ENCODE peak calls at places on chromosomes 3 and 15, in ten cellular contexts. P is transverse colon, C is right lobe of liver, M is spleen, B is HepG2, V is K562, N is tibial nerve, G is stomach, E is esophagus squamous epithelium, R is sigmoid colon. O is an unnamed sample.

GRCh38 chr3:172129868-172130751 is 90.7 kb downstream of the FNDC3B start:
- DNase-seq in P (peak), C (peak), M (peak), B (peak), V (peak), N (peak), G (peak), E (peak), R (peak), O (peak)

GRCh38 chr3:64185436-64185835 is 39.8 kb downstream of the PRICKLE2 start:
- DNase-seq in P (no peak), C (no peak), M (no peak), B (no peak), V (no peak), N (no peak), G (no peak), E (no peak), R (no peak), O (no peak)

GRCh38 chr3:128481438-128481942 is 11.5 kb downstream of the GATA2 start:
- DNase-seq in P (no peak), C (no peak), M (peak), B (no peak), V (no peak), N (no peak), G (no peak), E (no peak), R (no peak), O (peak)

GRCh38 chr15:84905016-84905916 is 20.8 kb downstream of the SLC28A1 start:
- DNase-seq in P (no peak), C (no peak), M (no peak), B (no peak), V (no peak), N (no peak), G (no peak), E (no peak), R (peak), O (no peak)

GRCh38 chr3:76702676-76703075 is 337.2 kb upstream of the ROBO2 start:
- DNase-seq in P (no peak), C (no peak), M (no peak), B (no peak), V (no peak), N (no peak), G (no peak), E (no peak), R (no peak), O (no peak)

GRCh38 chr3:179506792-179507191 is 55.5 kb upstream of the GNB4 start:
- DNase-seq in P (no peak), C (no peak), M (no peak), B (no peak), V (no peak), N (no peak), G (no peak), E (no peak), R (no peak), O (no peak)

GRCh38 chr15:27486676-27487290 is 515.8 kb downstream of the GABRG3 start:
- DNase-seq in P (no peak), C (no peak), M (no peak), B (no peak), V (no peak), N (no peak), G (no peak), E (no peak), R (no peak), O (no peak)

GRCh38 chr15:83613716-83614115 is 40.2 kb upstream of the ADAMTSL3 start:
- DNase-seq in P (no peak), C (no peak), M (no peak), B (no peak), V (no peak), N (no peak), G (no peak), E (no peak), R (no peak), O (no peak)

GRCh38 chr15:81296673-81297072 is 27.3 kb downstream of the STARD5 start:
- DNase-seq in P (peak), C (peak), M (peak), B (no peak), V (no peak), N (no peak), G (peak), E (no peak), R (peak), O (peak)

GRCh38 chr3:60674870-60675269 is 576.4 kb downstream of the FHIT start:
- DNase-seq in P (no peak), C (peak), M (no peak), B (no peak), V (no peak), N (no peak), G (no peak), E (no peak), R (no peak), O (no peak)

GRCh38 chr15:77030042-77030927 is 35.4 kb downstream of the PSTPIP1 start:
- DNase-seq in P (peak), C (peak), M (peak), B (no peak), V (no peak), N (peak), G (peak), E (no peak), R (peak), O (peak)

GRCh38 chr15:31815411-31816155 is 214.7 kb upstream of the CHRNA7 start:
- DNase-seq in P (no peak), C (no peak), M (no peak), B (no peak), V (no peak), N (no peak), G (no peak), E (no peak), R (no peak), O (no peak)

GRCh38 chr3:126528800-126529541 is 5.0 kb downstream of the CHST13 start:
- DNase-seq in P (no peak), C (peak), M (peak), B (peak), V (no peak), N (no peak), G (no peak), E (no peak), R (peak), O (peak)

GRCh38 chr3:187064210-187065115 is 74.8 kb downstream of the RPL39L start:
- DNase-seq in P (no peak), C (no peak), M (no peak), B (peak), V (no peak), N (no peak), G (no peak), E (no peak), R (no peak), O (no peak)

GRCh38 chr3:142022381-142022780 is 127.0 kb downstream of the TFDP2 start:
- DNase-seq in P (no peak), C (no peak), M (no peak), B (no peak), V (peak), N (no peak), G (no peak), E (no peak), R (no peak), O (no peak)
- TF ChIP-seq CTCF in P (no peak), C (no peak), M (no peak), B (peak), V (peak), N (no peak), G (no peak), E (no peak), R (no peak), O (peak)

GRCh38 chr15:63188247-63188936 is 1.0 kb upstream of the RAB8B start:
- DNase-seq in P (no peak), C (no peak), M (no peak), B (no peak), V (no peak), N (no peak), G (no peak), E (no peak), R (no peak), O (no peak)

GRCh38 chr15:63187589-63188226 is 1.7 kb upstream of the RAB8B start:
- DNase-seq in P (no peak), C (no peak), M (no peak), B (peak), V (no peak), N (no peak), G (no peak), E (no peak), R (no peak), O (no peak)

GRCh38 chr15:63189955-63190691 is 717 bp downstream of the RAB8B start:
- DNase-seq in P (no peak), C (no peak), M (no peak), B (no peak), V (peak), N (no peak), G (no peak), E (no peak), R (no peak), O (no peak)

GRCh38 chr15:63190993-63191392 is 1.6 kb downstream of the RAB8B start:
- DNase-seq in P (no peak), C (no peak), M (no peak), B (no peak), V (no peak), N (no peak), G (no peak), E (no peak), R (no peak), O (no peak)

GRCh38 chr15:63188937-63189871 is at the start of gene RAB8B:
- DNase-seq in P (peak), C (peak), M (peak), B (peak), V (peak), N (peak), G (peak), E (peak), R (peak), O (peak)
- TF ChIP-seq POLR2A in P (peak), C (peak), M (no peak), B (peak), V (peak), N (peak), G (no peak), E (peak), R (peak), O (peak)

DNA sequence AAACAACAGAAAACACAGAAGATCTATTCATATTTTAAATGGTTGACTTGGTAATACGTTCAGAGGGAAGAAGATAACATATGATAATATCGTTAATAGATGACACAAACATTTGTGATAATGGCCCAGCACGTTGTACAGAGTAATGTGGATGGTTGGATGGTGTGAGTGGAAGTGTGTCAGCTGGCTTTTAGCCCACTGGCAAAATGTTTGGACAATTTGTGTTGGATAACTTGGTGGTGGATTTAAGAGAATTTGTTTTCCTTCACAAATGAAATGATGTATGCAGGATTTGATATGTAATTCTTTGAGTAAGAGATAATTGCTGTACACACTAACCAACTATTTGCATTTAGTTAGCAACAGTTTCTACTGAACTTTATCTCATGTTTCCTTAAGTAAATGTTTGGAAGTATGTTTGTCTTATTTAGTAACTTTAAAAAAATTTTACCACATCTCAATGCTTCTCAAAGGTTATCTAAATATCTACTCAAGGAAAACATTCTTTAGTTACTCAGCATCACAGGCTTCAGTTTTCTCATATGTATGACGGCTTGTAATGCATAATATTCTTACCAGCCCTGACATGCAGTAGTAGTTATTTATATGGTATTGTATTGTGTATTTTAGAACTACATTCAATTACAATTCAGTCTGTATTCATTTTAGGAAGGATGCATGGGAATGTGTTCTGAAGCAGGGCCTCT is 328.5 kb upstream of the GOLIM4 start:
- DNase-seq in P (no peak), C (no peak), M (no peak), B (no peak), V (no peak), N (no peak), G (no peak), E (no peak), R (no peak), O (no peak)
- H3K27ac ChIP-seq in P (no peak), C (no peak), M (no peak), B (no peak), V (no peak), N (no peak), G (no peak), E (no peak), R (no peak), O (no peak)

DNA sequence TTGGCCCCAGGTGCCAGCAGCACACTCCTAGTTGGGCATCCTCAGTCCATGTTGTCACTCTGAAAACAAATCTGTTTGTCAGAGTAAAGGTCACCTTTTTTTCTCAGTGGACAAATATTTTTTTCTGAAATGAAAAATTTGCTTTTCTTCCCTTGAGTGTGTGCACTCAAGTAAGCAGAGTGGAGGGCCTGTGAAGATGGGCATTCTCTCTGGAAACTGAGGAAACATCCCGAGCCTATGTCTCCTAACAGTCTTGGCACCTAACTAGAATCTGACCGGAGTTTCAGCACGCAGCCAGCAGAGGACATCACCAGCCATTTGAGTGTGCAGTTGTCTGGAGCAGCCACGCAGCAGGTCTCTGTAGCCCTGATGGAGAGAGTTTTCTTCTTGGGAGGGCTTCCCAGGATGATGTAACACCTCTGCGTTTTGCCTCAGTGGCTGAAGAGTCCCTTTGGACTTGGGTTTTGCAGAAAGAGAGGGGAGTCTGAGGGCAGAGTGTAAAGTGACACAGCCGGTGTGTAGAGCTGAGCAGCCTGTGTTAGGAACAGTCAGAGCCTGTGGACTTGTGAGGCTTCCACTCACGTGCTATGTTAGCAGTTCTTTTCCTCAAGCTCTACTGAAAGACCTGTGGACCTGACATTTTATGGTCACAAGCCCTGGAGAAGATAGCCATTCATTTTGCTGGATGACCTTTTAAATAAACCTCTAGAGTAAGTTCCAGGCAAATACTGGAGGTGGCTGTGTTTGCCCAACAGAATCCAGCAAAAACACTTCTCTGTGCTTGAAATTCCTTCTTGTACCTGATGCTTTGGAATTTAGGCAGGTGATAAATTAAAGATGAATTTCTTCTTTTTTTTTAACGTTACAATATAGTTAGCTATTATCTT is 51.6 kb downstream of the ABHD2 start:
- DNase-seq in P (no peak), C (no peak), M (no peak), B (peak), V (no peak), N (no peak), G (no peak), E (no peak), R (no peak), O (peak)
- TF ChIP-seq CTCF in P (no peak), C (no peak), M (no peak), B (peak), V (no peak), N (no peak), G (no peak), E (no peak), R (no peak), O (peak)

GRCh38 chr3:123960791-123961507 is at the start of gene CCDC14:
- DNase-seq in P (peak), C (peak), M (peak), B (peak), V (peak), N (peak), G (peak), E (peak), R (peak), O (peak)
- TF ChIP-seq POLR2A in P (peak), C (peak), M (no peak), B (peak), V (peak), N (peak), G (no peak), E (peak), R (peak), O (peak)

GRCh38 chr3:37136067-37136466 is 38.3 kb downstream of the LRRFIP2 start:
- DNase-seq in P (no peak), C (no peak), M (no peak), B (no peak), V (no peak), N (no peak), G (no peak), E (no peak), R (no peak), O (no peak)
- H3K27ac ChIP-seq in P (no peak), C (no peak), M (peak), B (no peak), V (no peak), N (no peak), G (no peak), E (no peak), R (no peak), O (no peak)

GRCh38 chr3:33439421-33440327 is 531 bp downstream of the UBP1 start:
- DNase-seq in P (peak), C (peak), M (no peak), B (peak), V (peak), N (peak), G (peak), E (peak), R (peak), O (peak)
- TF ChIP-seq CTCF in P (no peak), C (no peak), M (peak), B (no peak), V (no peak), N (peak), G (no peak), E (peak), R (peak), O (peak)

O was measured in heart left ventricle.